ENCODE peak calls at places on chromosomes 2 and 18, in ten cellular contexts. One of them, this sample, is unnamed.

GRCh38 chr2:113111823-113112287 is 15.5 kb upstream of the IL1RN start:
- DNase-seq in CD4-positive, alpha-beta T cell: no peak
- DNase-seq in stimulated activated naive CD8-positive, alpha-beta T cell treated with anti-CD3 and anti-CD28 coated beads, Interleukin-15, Interleukin-2, amounts not matched to agents 100 U/mL and 50 U/mL, for 24 hours: no peak
- DNase-seq in NCI-H82: no peak
- DNase-seq in DMS79: no peak
- DNase-seq in AG04450: no peak
- DNase-seq in Right ventricle myocardium superior: no peak
- DNase-seq in stimulated activated CD4-positive, alpha-beta T cell treated with anti-CD3 and anti-CD28 coated beads, Interleukin-2, amount 100 ng/mL, for 48 hours: no peak
- DNase-seq in stimulated activated CD8-positive, alpha-beta memory T cell treated with anti-CD3 and anti-CD28 coated beads, Interleukin-7, amount 100 ng/mL, for 1 hour: no peak
- DNase-seq in GM23248: no peak
- DNase-seq in this sample: no peak

GRCh38 chr2:46239847-46240181 is 57.4 kb upstream of the EPAS1 start:
- DNase-seq in CD4-positive, alpha-beta T cell: peak; percentile 32
- DNase-seq in stimulated activated naive CD8-positive, alpha-beta T cell treated with anti-CD3 and anti-CD28 coated beads, Interleukin-15, Interleukin-2, amounts not matched to agents 100 U/mL and 50 U/mL, for 24 hours: peak; percentile 43
- DNase-seq in NCI-H82: no peak
- DNase-seq in DMS79: no peak
- DNase-seq in AG04450: no peak
- DNase-seq in Right ventricle myocardium superior: no peak
- DNase-seq in stimulated activated CD4-positive, alpha-beta T cell treated with anti-CD3 and anti-CD28 coated beads, Interleukin-2, amount 100 ng/mL, for 48 hours: peak; percentile 46
- DNase-seq in stimulated activated CD8-positive, alpha-beta memory T cell treated with anti-CD3 and anti-CD28 coated beads, Interleukin-7, amount 100 ng/mL, for 1 hour: no peak
- DNase-seq in GM23248: no peak
- DNase-seq in this sample: no peak

GRCh38 chr18:23835076-23835475 is 145.8 kb downstream of the LAMA3 start:
- DNase-seq in CD4-positive, alpha-beta T cell: no peak
- DNase-seq in stimulated activated naive CD8-positive, alpha-beta T cell treated with anti-CD3 and anti-CD28 coated beads, Interleukin-15, Interleukin-2, amounts not matched to agents 100 U/mL and 50 U/mL, for 24 hours: no peak
- DNase-seq in NCI-H82: no peak
- DNase-seq in DMS79: no peak
- DNase-seq in AG04450: no peak
- DNase-seq in Right ventricle myocardium superior: no peak
- DNase-seq in stimulated activated CD4-positive, alpha-beta T cell treated with anti-CD3 and anti-CD28 coated beads, Interleukin-2, amount 100 ng/mL, for 48 hours: no peak
- DNase-seq in stimulated activated CD8-positive, alpha-beta memory T cell treated with anti-CD3 and anti-CD28 coated beads, Interleukin-7, amount 100 ng/mL, for 1 hour: no peak
- DNase-seq in GM23248: peak; percentile 74
- DNase-seq in this sample: no peak

GRCh38 chr18:57084331-57085298 is 62.3 kb upstream of the BOD1L2 start:
- DNase-seq in CD4-positive, alpha-beta T cell: no peak
- DNase-seq in stimulated activated naive CD8-positive, alpha-beta T cell treated with anti-CD3 and anti-CD28 coated beads, Interleukin-15, Interleukin-2, amounts not matched to agents 100 U/mL and 50 U/mL, for 24 hours: no peak
- DNase-seq in NCI-H82: peak; percentile 4
- DNase-seq in DMS79: no peak
- DNase-seq in AG04450: no peak
- DNase-seq in Right ventricle myocardium superior: no peak
- DNase-seq in stimulated activated CD4-positive, alpha-beta T cell treated with anti-CD3 and anti-CD28 coated beads, Interleukin-2, amount 100 ng/mL, for 48 hours: no peak
- DNase-seq in stimulated activated CD8-positive, alpha-beta memory T cell treated with anti-CD3 and anti-CD28 coated beads, Interleukin-7, amount 100 ng/mL, for 1 hour: no peak
- DNase-seq in GM23248: no peak
- DNase-seq in this sample: no peak

GRCh38 chr2:215691346-215691745 is 255.5 kb upstream of the FN1 start:
- DNase-seq in CD4-positive, alpha-beta T cell: no peak
- DNase-seq in stimulated activated naive CD8-positive, alpha-beta T cell treated with anti-CD3 and anti-CD28 coated beads, Interleukin-15, Interleukin-2, amounts not matched to agents 100 U/mL and 50 U/mL, for 24 hours: no peak
- DNase-seq in NCI-H82: no peak
- DNase-seq in DMS79: no peak
- DNase-seq in AG04450: no peak
- DNase-seq in Right ventricle myocardium superior: no peak
- DNase-seq in stimulated activated CD4-positive, alpha-beta T cell treated with anti-CD3 and anti-CD28 coated beads, Interleukin-2, amount 100 ng/mL, for 48 hours: no peak
- DNase-seq in stimulated activated CD8-positive, alpha-beta memory T cell treated with anti-CD3 and anti-CD28 coated beads, Interleukin-7, amount 100 ng/mL, for 1 hour: no peak
- DNase-seq in GM23248: no peak
- DNase-seq in this sample: no peak

GRCh38 chr2:226963528-226963927 is 127.7 kb downstream of the RHBDD1 start:
- DNase-seq in CD4-positive, alpha-beta T cell: no peak
- DNase-seq in stimulated activated naive CD8-positive, alpha-beta T cell treated with anti-CD3 and anti-CD28 coated beads, Interleukin-15, Interleukin-2, amounts not matched to agents 100 U/mL and 50 U/mL, for 24 hours: no peak
- DNase-seq in NCI-H82: peak; percentile 23
- DNase-seq in DMS79: no peak
- DNase-seq in AG04450: peak; percentile 13
- DNase-seq in Right ventricle myocardium superior: no peak
- DNase-seq in stimulated activated CD4-positive, alpha-beta T cell treated with anti-CD3 and anti-CD28 coated beads, Interleukin-2, amount 100 ng/mL, for 48 hours: no peak
- DNase-seq in stimulated activated CD8-positive, alpha-beta memory T cell treated with anti-CD3 and anti-CD28 coated beads, Interleukin-7, amount 100 ng/mL, for 1 hour: no peak
- DNase-seq in GM23248: peak; percentile 78
- DNase-seq in this sample: no peak

GRCh38 chr18:34773378-34773777 is 63.3 kb downstream of the DTNA start:
- DNase-seq in CD4-positive, alpha-beta T cell: no peak
- DNase-seq in stimulated activated naive CD8-positive, alpha-beta T cell treated with anti-CD3 and anti-CD28 coated beads, Interleukin-15, Interleukin-2, amounts not matched to agents 100 U/mL and 50 U/mL, for 24 hours: no peak
- DNase-seq in NCI-H82: no peak
- DNase-seq in DMS79: no peak
- DNase-seq in AG04450: no peak
- DNase-seq in Right ventricle myocardium superior: no peak
- DNase-seq in stimulated activated CD4-positive, alpha-beta T cell treated with anti-CD3 and anti-CD28 coated beads, Interleukin-2, amount 100 ng/mL, for 48 hours: no peak
- DNase-seq in stimulated activated CD8-positive, alpha-beta memory T cell treated with anti-CD3 and anti-CD28 coated beads, Interleukin-7, amount 100 ng/mL, for 1 hour: no peak
- DNase-seq in GM23248: peak; percentile 66
- DNase-seq in this sample: no peak

GRCh38 chr2:164430166-164430783 is 191.0 kb downstream of the GRB14 start:
- DNase-seq in CD4-positive, alpha-beta T cell: no peak
- DNase-seq in stimulated activated naive CD8-positive, alpha-beta T cell treated with anti-CD3 and anti-CD28 coated beads, Interleukin-15, Interleukin-2, amounts not matched to agents 100 U/mL and 50 U/mL, for 24 hours: no peak
- DNase-seq in NCI-H82: peak; percentile 80
- DNase-seq in DMS79: no peak
- DNase-seq in AG04450: peak; percentile 4
- DNase-seq in Right ventricle myocardium superior: no peak
- DNase-seq in stimulated activated CD4-positive, alpha-beta T cell treated with anti-CD3 and anti-CD28 coated beads, Interleukin-2, amount 100 ng/mL, for 48 hours: no peak
- DNase-seq in stimulated activated CD8-positive, alpha-beta memory T cell treated with anti-CD3 and anti-CD28 coated beads, Interleukin-7, amount 100 ng/mL, for 1 hour: no peak
- DNase-seq in GM23248: peak; percentile 64
- DNase-seq in this sample: no peak

GRCh38 chr2:42935692-42936631 is 143.6 kb upstream of the HAAO start:
- DNase-seq in CD4-positive, alpha-beta T cell: no peak
- DNase-seq in stimulated activated naive CD8-positive, alpha-beta T cell treated with anti-CD3 and anti-CD28 coated beads, Interleukin-15, Interleukin-2, amounts not matched to agents 100 U/mL and 50 U/mL, for 24 hours: no peak
- DNase-seq in NCI-H82: no peak
- DNase-seq in DMS79: no peak
- DNase-seq in AG04450: no peak
- DNase-seq in Right ventricle myocardium superior: peak; percentile 61
- DNase-seq in stimulated activated CD4-positive, alpha-beta T cell treated with anti-CD3 and anti-CD28 coated beads, Interleukin-2, amount 100 ng/mL, for 48 hours: no peak
- DNase-seq in stimulated activated CD8-positive, alpha-beta memory T cell treated with anti-CD3 and anti-CD28 coated beads, Interleukin-7, amount 100 ng/mL, for 1 hour: no peak
- DNase-seq in GM23248: no peak
- DNase-seq in this sample: no peak

GRCh38 chr2:127906206-127906926 is 20.6 kb upstream of the AMMECR1L start:
- DNase-seq in CD4-positive, alpha-beta T cell: no peak
- DNase-seq in stimulated activated naive CD8-positive, alpha-beta T cell treated with anti-CD3 and anti-CD28 coated beads, Interleukin-15, Interleukin-2, amounts not matched to agents 100 U/mL and 50 U/mL, for 24 hours: no peak
- DNase-seq in NCI-H82: peak; percentile 18
- DNase-seq in DMS79: no peak
- DNase-seq in AG04450: no peak
- DNase-seq in Right ventricle myocardium superior: no peak
- DNase-seq in stimulated activated CD4-positive, alpha-beta T cell treated with anti-CD3 and anti-CD28 coated beads, Interleukin-2, amount 100 ng/mL, for 48 hours: no peak
- DNase-seq in stimulated activated CD8-positive, alpha-beta memory T cell treated with anti-CD3 and anti-CD28 coated beads, Interleukin-7, amount 100 ng/mL, for 1 hour: no peak
- DNase-seq in GM23248: peak; percentile 9
- DNase-seq in this sample: no peak

GRCh38 chr2:66445076-66445724 is 10.3 kb downstream of the MEIS1 start:
- DNase-seq in CD4-positive, alpha-beta T cell: no peak
- DNase-seq in stimulated activated naive CD8-positive, alpha-beta T cell treated with anti-CD3 and anti-CD28 coated beads, Interleukin-15, Interleukin-2, amounts not matched to agents 100 U/mL and 50 U/mL, for 24 hours: no peak
- DNase-seq in NCI-H82: no peak
- DNase-seq in DMS79: no peak
- DNase-seq in AG04450: no peak
- DNase-seq in Right ventricle myocardium superior: peak; percentile 42
- DNase-seq in stimulated activated CD4-positive, alpha-beta T cell treated with anti-CD3 and anti-CD28 coated beads, Interleukin-2, amount 100 ng/mL, for 48 hours: no peak
- DNase-seq in stimulated activated CD8-positive, alpha-beta memory T cell treated with anti-CD3 and anti-CD28 coated beads, Interleukin-7, amount 100 ng/mL, for 1 hour: no peak
- DNase-seq in GM23248: peak; percentile 64
- DNase-seq in this sample: no peak

GRCh38 chr18:3184275-3184963 is 35.3 kb downstream of the MYOM1 start:
- DNase-seq in CD4-positive, alpha-beta T cell: no peak
- DNase-seq in stimulated activated naive CD8-positive, alpha-beta T cell treated with anti-CD3 and anti-CD28 coated beads, Interleukin-15, Interleukin-2, amounts not matched to agents 100 U/mL and 50 U/mL, for 24 hours: no peak
- DNase-seq in NCI-H82: peak; percentile 50
- DNase-seq in DMS79: no peak
- DNase-seq in AG04450: no peak
- DNase-seq in Right ventricle myocardium superior: no peak
- DNase-seq in stimulated activated CD4-positive, alpha-beta T cell treated with anti-CD3 and anti-CD28 coated beads, Interleukin-2, amount 100 ng/mL, for 48 hours: no peak
- DNase-seq in stimulated activated CD8-positive, alpha-beta memory T cell treated with anti-CD3 and anti-CD28 coated beads, Interleukin-7, amount 100 ng/mL, for 1 hour: no peak
- DNase-seq in GM23248: no peak
- DNase-seq in this sample: no peak

This sample was measured in cardiac septum.